ENCODE peak calls at places on chromosomes 13 and 19, in six cellular contexts. One of them, this sample, is unnamed.
A peak's percentile ranks its signal among the peaks of the same experiment; 100 is the strongest.

GRCh38 chr19:14795078-14795721 is 16.8 kb upstream of the ADGRE2 start:
- DNase-seq in GM04504: no peak
- DNase-seq in endothelial cell: no peak
- DNase-seq in T-helper 2 cell: no peak
- DNase-seq in activated B cell treated with CpG ODN at 0.5 μM for 24 hours: no peak
- DNase-seq in BE2C: no peak
- DNase-seq in this sample: no peak

GRCh38 chr13:111046590-111047141 is 68.4 kb upstream of the ARHGEF7 start:
- DNase-seq in GM04504: no peak
- DNase-seq in endothelial cell: no peak
- DNase-seq in T-helper 2 cell: no peak
- DNase-seq in activated B cell treated with CpG ODN at 0.5 μM for 24 hours: no peak
- DNase-seq in BE2C: no peak
- DNase-seq in this sample: no peak

GRCh38 chr13:44132710-44133109 is 240.9 kb upstream of the SERP2 start:
- DNase-seq in GM04504: no peak
- DNase-seq in endothelial cell: no peak
- DNase-seq in T-helper 2 cell: no peak
- DNase-seq in activated B cell treated with CpG ODN at 0.5 μM for 24 hours: no peak
- DNase-seq in BE2C: no peak
- DNase-seq in this sample: no peak

GRCh38 chr13:105213512-105213911 is 1322.0 kb downstream of the EFNB2 start:
- DNase-seq in GM04504: no peak
- DNase-seq in endothelial cell: no peak
- DNase-seq in T-helper 2 cell: no peak
- DNase-seq in activated B cell treated with CpG ODN at 0.5 μM for 24 hours: no peak
- DNase-seq in BE2C: peak; percentile 10
- DNase-seq in this sample: no peak

GRCh38 chr19:4144666-4145261 is 8.7 kb upstream of the CREB3L3 start:
- DNase-seq in GM04504: no peak
- DNase-seq in endothelial cell: no peak
- DNase-seq in T-helper 2 cell: no peak
- DNase-seq in activated B cell treated with CpG ODN at 0.5 μM for 24 hours: no peak
- DNase-seq in BE2C: no peak
- DNase-seq in this sample: peak; percentile 31

GRCh38 chr13:24763596-24764275 is at the start of gene RNF17:
- DNase-seq in GM04504: no peak
- DNase-seq in endothelial cell: no peak
- DNase-seq in T-helper 2 cell: no peak
- DNase-seq in activated B cell treated with CpG ODN at 0.5 μM for 24 hours: no peak
- DNase-seq in BE2C: no peak
- DNase-seq in this sample: no peak

GRCh38 chr13:108270442-108270841 is 924 bp downstream of the TNFSF13B start:
- DNase-seq in GM04504: no peak
- DNase-seq in endothelial cell: no peak
- DNase-seq in T-helper 2 cell: no peak
- DNase-seq in activated B cell treated with CpG ODN at 0.5 μM for 24 hours: no peak
- DNase-seq in BE2C: no peak
- DNase-seq in this sample: no peak

GRCh38 chr13:92074658-92075057 is 676.2 kb downstream of the GPC5 start:
- DNase-seq in GM04504: no peak
- DNase-seq in endothelial cell: peak; percentile 14
- DNase-seq in T-helper 2 cell: no peak
- DNase-seq in activated B cell treated with CpG ODN at 0.5 μM for 24 hours: no peak
- DNase-seq in BE2C: peak; percentile 48
- DNase-seq in this sample: no peak

GRCh38 chr19:33798701-33799111 is 2.0 kb downstream of the KCTD15 start:
- DNase-seq in GM04504: no peak
- DNase-seq in endothelial cell: peak; percentile 18
- DNase-seq in T-helper 2 cell: no peak
- DNase-seq in activated B cell treated with CpG ODN at 0.5 μM for 24 hours: no peak
- DNase-seq in BE2C: no peak
- DNase-seq in this sample: no peak

GRCh38 chr13:100721885-100722512 is 47.4 kb upstream of the TMTC4 start:
- DNase-seq in GM04504: peak; percentile 20
- DNase-seq in endothelial cell: peak; percentile 71
- DNase-seq in T-helper 2 cell: no peak
- DNase-seq in activated B cell treated with CpG ODN at 0.5 μM for 24 hours: no peak
- DNase-seq in BE2C: peak; percentile 66
- DNase-seq in this sample: peak; percentile 21

GRCh38 chr13:61954092-61954491 is 538.4 kb upstream of the PCDH20 start:
- DNase-seq in GM04504: no peak
- DNase-seq in endothelial cell: no peak
- DNase-seq in T-helper 2 cell: no peak
- DNase-seq in activated B cell treated with CpG ODN at 0.5 μM for 24 hours: no peak
- DNase-seq in BE2C: no peak
- DNase-seq in this sample: peak; percentile 3

GRCh38 chr13:40318366-40318765 is 348.1 kb downstream of the FOXO1 start:
- DNase-seq in GM04504: no peak
- DNase-seq in endothelial cell: no peak
- DNase-seq in T-helper 2 cell: no peak
- DNase-seq in activated B cell treated with CpG ODN at 0.5 μM for 24 hours: no peak
- DNase-seq in BE2C: peak; percentile 35
- DNase-seq in this sample: no peak

GRCh38 chr13:31860002-31860401 is 120.7 kb downstream of the RXFP2 start:
- DNase-seq in GM04504: no peak
- DNase-seq in endothelial cell: no peak
- DNase-seq in T-helper 2 cell: no peak
- DNase-seq in activated B cell treated with CpG ODN at 0.5 μM for 24 hours: no peak
- DNase-seq in BE2C: peak; percentile 15
- DNase-seq in this sample: no peak

GRCh38 chr19:31278555-31279435 is 70.4 kb downstream of the TSHZ3 start:
- DNase-seq in GM04504: no peak
- DNase-seq in endothelial cell: no peak
- DNase-seq in T-helper 2 cell: no peak
- DNase-seq in activated B cell treated with CpG ODN at 0.5 μM for 24 hours: no peak
- DNase-seq in BE2C: no peak
- DNase-seq in this sample: no peak